ENCODE peak calls at places on chromosome 21, in ten cellular contexts. One of them, this sample, is unnamed. For H3K4me1, the result is how much of the 10 kb centered on the place peaks cover.

GRCh38 chr21:31354604-31355443 is 10.8 kb upstream of the TIAM1 start:
- DNase-seq in stomach: peak
- DNase-seq in SK-N-SH: no peak
- DNase-seq in endothelial cell of umbilical vein: no peak
- DNase-seq in prostate gland: peak
- DNase-seq in GM23338: peak
- DNase-seq in suprapubic skin: no peak
- DNase-seq in K562: peak
- DNase-seq in HCT116: peak
- DNase-seq in esophagus muscularis mucosa: no peak
- DNase-seq in this sample: no peak

GRCh38 chr21:33383056-33383888 is 19.9 kb upstream of the IFNGR2 start:
- DNase-seq in SK-N-SH: no peak
- DNase-seq in stomach: peak
- DNase-seq in suprapubic skin: peak
- DNase-seq in esophagus muscularis mucosa: no peak
- DNase-seq in K562: peak
- DNase-seq in prostate gland: peak
- DNase-seq in endothelial cell of umbilical vein: peak
- DNase-seq in HCT116: peak
- DNase-seq in GM23338: peak
- DNase-seq in this sample: peak

GRCh38 chr21:40335689-40336088 is 468.5 kb downstream of the PCP4 start:
- DNase-seq in GM23338: peak
- DNase-seq in SK-N-SH: no peak
- DNase-seq in endothelial cell of umbilical vein: no peak
- DNase-seq in suprapubic skin: no peak
- DNase-seq in HCT116: no peak
- DNase-seq in K562: no peak
- DNase-seq in esophagus muscularis mucosa: no peak
- DNase-seq in stomach: no peak
- DNase-seq in prostate gland: no peak
- DNase-seq in this sample: no peak

GRCh38 chr21:16046625-16047340 is 317.0 kb downstream of the USP25 start:
- DNase-seq in HCT116: no peak
- DNase-seq in esophagus muscularis mucosa: no peak
- DNase-seq in endothelial cell of umbilical vein: no peak
- DNase-seq in stomach: no peak
- DNase-seq in prostate gland: no peak
- DNase-seq in SK-N-SH: no peak
- DNase-seq in GM23338: no peak
- DNase-seq in suprapubic skin: no peak
- DNase-seq in K562: no peak
- DNase-seq in this sample: no peak

GRCh38 chr21:16418211-16418610 is 688.4 kb downstream of the USP25 start:
- DNase-seq in K562: no peak
- DNase-seq in HCT116: no peak
- DNase-seq in esophagus muscularis mucosa: no peak
- DNase-seq in GM23338: no peak
- DNase-seq in stomach: no peak
- DNase-seq in SK-N-SH: no peak
- DNase-seq in endothelial cell of umbilical vein: peak
- DNase-seq in suprapubic skin: no peak
- DNase-seq in prostate gland: no peak
- DNase-seq in this sample: no peak

GRCh38 chr21:15732290-15732995 is 2.7 kb downstream of the USP25 start:
- DNase-seq in stomach: no peak
- DNase-seq in HCT116: no peak
- DNase-seq in suprapubic skin: no peak
- DNase-seq in esophagus muscularis mucosa: no peak
- DNase-seq in prostate gland: no peak
- DNase-seq in SK-N-SH: no peak
- DNase-seq in GM23338: no peak
- DNase-seq in endothelial cell of umbilical vein: peak
- DNase-seq in K562: peak
- DNase-seq in this sample: no peak

GRCh38 chr21:15848632-15849031 is 118.8 kb downstream of the USP25 start:
- DNase-seq in prostate gland: no peak
- DNase-seq in suprapubic skin: no peak
- DNase-seq in esophagus muscularis mucosa: no peak
- DNase-seq in K562: no peak
- DNase-seq in endothelial cell of umbilical vein: peak
- DNase-seq in HCT116: no peak
- DNase-seq in GM23338: no peak
- DNase-seq in SK-N-SH: no peak
- DNase-seq in stomach: no peak
- DNase-seq in this sample: no peak

GRCh38 chr21:31788581-31788980 is 56.7 kb upstream of the SCAF4 start:
- DNase-seq in endothelial cell of umbilical vein: no peak
- DNase-seq in stomach: no peak
- DNase-seq in prostate gland: no peak
- DNase-seq in GM23338: no peak
- DNase-seq in SK-N-SH: no peak
- DNase-seq in K562: no peak
- DNase-seq in suprapubic skin: no peak
- DNase-seq in esophagus muscularis mucosa: no peak
- DNase-seq in HCT116: no peak
- DNase-seq in this sample: no peak

GRCh38 chr21:40049031-40049958 is 182.1 kb downstream of the PCP4 start:
- DNase-seq in suprapubic skin: no peak
- DNase-seq in HCT116: no peak
- DNase-seq in stomach: no peak
- DNase-seq in prostate gland: no peak
- DNase-seq in K562: no peak
- DNase-seq in endothelial cell of umbilical vein: no peak
- DNase-seq in SK-N-SH: no peak
- DNase-seq in esophagus muscularis mucosa: peak
- DNase-seq in GM23338: no peak
- DNase-seq in this sample: peak

GRCh38 chr21:33403128-33403785 is at the start of gene IFNGR2:
- DNase-seq in stomach: peak
- DNase-seq in endothelial cell of umbilical vein: no peak
- DNase-seq in suprapubic skin: peak
- DNase-seq in esophagus muscularis mucosa: no peak
- DNase-seq in HCT116: no peak
- DNase-seq in GM23338: peak
- DNase-seq in SK-N-SH: peak
- DNase-seq in K562: peak
- DNase-seq in prostate gland: no peak
- DNase-seq in this sample: peak

GRCh38 chr21:32572574-32573420 is 12.5 kb downstream of the TCP10L start:
- DNase-seq in endothelial cell of umbilical vein: no peak
- DNase-seq in esophagus muscularis mucosa: no peak
- DNase-seq in GM23338: no peak
- DNase-seq in HCT116: no peak
- DNase-seq in prostate gland: peak
- DNase-seq in K562: peak
- DNase-seq in suprapubic skin: no peak
- DNase-seq in stomach: peak
- DNase-seq in SK-N-SH: no peak
- DNase-seq in this sample: no peak

GRCh38 chr21:30710499-30710898 is 8.1 kb downstream of the KRTAP21-3 start:
- DNase-seq in SK-N-SH: no peak
- DNase-seq in K562: no peak
- DNase-seq in HCT116: no peak
- DNase-seq in endothelial cell of umbilical vein: no peak
- DNase-seq in suprapubic skin: no peak
- DNase-seq in stomach: no peak
- DNase-seq in prostate gland: no peak
- DNase-seq in esophagus muscularis mucosa: no peak
- DNase-seq in GM23338: no peak
- DNase-seq in this sample: no peak

GRCh38 chr21:31117046-31117916 is 79.0 kb upstream of the KRTAP19-8 start:
- DNase-seq in endothelial cell of umbilical vein: no peak
- DNase-seq in stomach: no peak
- DNase-seq in HCT116: peak
- DNase-seq in SK-N-SH: no peak
- DNase-seq in esophagus muscularis mucosa: peak
- DNase-seq in K562: no peak
- DNase-seq in prostate gland: no peak
- DNase-seq in GM23338: no peak
- DNase-seq in suprapubic skin: no peak
- DNase-seq in this sample: no peak

GRCh38 chr21:34580181-34580700 is 34.7 kb downstream of the RCAN1 start:
- DNase-seq in SK-N-SH: no peak
- DNase-seq in prostate gland: no peak
- DNase-seq in GM23338: no peak
- DNase-seq in suprapubic skin: no peak
- DNase-seq in stomach: peak
- DNase-seq in esophagus muscularis mucosa: no peak
- DNase-seq in HCT116: no peak
- DNase-seq in K562: no peak
- DNase-seq in endothelial cell of umbilical vein: peak
- DNase-seq in this sample: no peak

GRCh38 chr21:46500224-46500861 is 41.7 kb downstream of the DIP2A start:
- DNase-seq in SK-N-SH: no peak
- DNase-seq in prostate gland: no peak
- DNase-seq in endothelial cell of umbilical vein: peak
- DNase-seq in GM23338: no peak
- DNase-seq in stomach: no peak
- DNase-seq in K562: peak
- DNase-seq in HCT116: no peak
- DNase-seq in esophagus muscularis mucosa: no peak
- DNase-seq in suprapubic skin: no peak
- DNase-seq in this sample: no peak
- H3K4me1 ChIP-seq in SK-N-SH: under half
- H3K4me1 ChIP-seq in prostate gland: under half
- H3K4me1 ChIP-seq in endothelial cell of umbilical vein: under half
- H3K4me1 ChIP-seq in GM23338: under half
- H3K4me1 ChIP-seq in stomach: under half
- H3K4me1 ChIP-seq in K562: under half
- H3K4me1 ChIP-seq in HCT116: under half
- H3K4me1 ChIP-seq in esophagus muscularis mucosa: under half
- H3K4me1 ChIP-seq in suprapubic skin: under half
- H3K4me1 ChIP-seq in this sample: under half

GRCh38 chr21:36155603-36156338 is 853 bp upstream of the DOP1B start:
- DNase-seq in HCT116: no peak
- DNase-seq in K562: no peak
- DNase-seq in esophagus muscularis mucosa: no peak
- DNase-seq in prostate gland: peak
- DNase-seq in stomach: peak
- DNase-seq in endothelial cell of umbilical vein: no peak
- DNase-seq in GM23338: peak
- DNase-seq in SK-N-SH: no peak
- DNase-seq in suprapubic skin: no peak
- DNase-seq in this sample: peak
- TF ChIP-seq POLR2AphosphoS5 in HCT116: peak
- TF ChIP-seq POLR2AphosphoS5 in K562: no peak
- TF ChIP-seq POLR2AphosphoS5 in esophagus muscularis mucosa: peak
- TF ChIP-seq POLR2AphosphoS5 in prostate gland: peak
- TF ChIP-seq POLR2AphosphoS5 in stomach: peak
- TF ChIP-seq POLR2AphosphoS5 in endothelial cell of umbilical vein: peak
- TF ChIP-seq POLR2AphosphoS5 in GM23338: peak
- TF ChIP-seq POLR2AphosphoS5 in SK-N-SH: peak
- TF ChIP-seq POLR2AphosphoS5 in suprapubic skin: peak
- TF ChIP-seq POLR2AphosphoS5 in this sample: peak

GRCh38 chr21:43369124-43369523 is 57.8 kb downstream of the SIK1 start:
- DNase-seq in esophagus muscularis mucosa: no peak
- DNase-seq in prostate gland: no peak
- DNase-seq in K562: no peak
- DNase-seq in SK-N-SH: peak
- DNase-seq in endothelial cell of umbilical vein: no peak
- DNase-seq in suprapubic skin: no peak
- DNase-seq in GM23338: no peak
- DNase-seq in stomach: no peak
- DNase-seq in HCT116: no peak
- DNase-seq in this sample: no peak
- H3K4me1 ChIP-seq in esophagus muscularis mucosa: under half
- H3K4me1 ChIP-seq in prostate gland: under half
- H3K4me1 ChIP-seq in K562: under half
- H3K4me1 ChIP-seq in SK-N-SH: half or more
- H3K4me1 ChIP-seq in endothelial cell of umbilical vein: under half
- H3K4me1 ChIP-seq in suprapubic skin: half or more
- H3K4me1 ChIP-seq in GM23338: under half
- H3K4me1 ChIP-seq in stomach: under half
- H3K4me1 ChIP-seq in HCT116: under half
- H3K4me1 ChIP-seq in this sample: under half

GRCh38 chr21:44299085-44299457 is 782 bp upstream of the PFKL start:
- DNase-seq in GM23338: no peak
- DNase-seq in K562: no peak
- DNase-seq in suprapubic skin: no peak
- DNase-seq in prostate gland: no peak
- DNase-seq in esophagus muscularis mucosa: no peak
- DNase-seq in endothelial cell of umbilical vein: peak
- DNase-seq in HCT116: no peak
- DNase-seq in stomach: no peak
- DNase-seq in SK-N-SH: no peak
- DNase-seq in this sample: no peak

GRCh38 chr21:44296103-44296519 is 3.7 kb upstream of the PFKL start:
- DNase-seq in esophagus muscularis mucosa: no peak
- DNase-seq in endothelial cell of umbilical vein: no peak
- DNase-seq in GM23338: no peak
- DNase-seq in SK-N-SH: no peak
- DNase-seq in HCT116: no peak
- DNase-seq in suprapubic skin: no peak
- DNase-seq in stomach: no peak
- DNase-seq in K562: no peak
- DNase-seq in prostate gland: no peak
- DNase-seq in this sample: no peak

GRCh38 chr21:44298301-44298700 is 1.6 kb upstream of the PFKL start:
- DNase-seq in HCT116: no peak
- DNase-seq in stomach: no peak
- DNase-seq in esophagus muscularis mucosa: no peak
- DNase-seq in GM23338: no peak
- DNase-seq in endothelial cell of umbilical vein: no peak
- DNase-seq in SK-N-SH: no peak
- DNase-seq in suprapubic skin: no peak
- DNase-seq in K562: peak
- DNase-seq in prostate gland: no peak
- DNase-seq in this sample: no peak

GRCh38 chr21:44296916-44297315 is 2.9 kb upstream of the PFKL start:
- DNase-seq in esophagus muscularis mucosa: no peak
- DNase-seq in stomach: no peak
- DNase-seq in suprapubic skin: no peak
- DNase-seq in prostate gland: no peak
- DNase-seq in GM23338: no peak
- DNase-seq in SK-N-SH: no peak
- DNase-seq in K562: no peak
- DNase-seq in HCT116: no peak
- DNase-seq in endothelial cell of umbilical vein: no peak
- DNase-seq in this sample: no peak

DNA sequence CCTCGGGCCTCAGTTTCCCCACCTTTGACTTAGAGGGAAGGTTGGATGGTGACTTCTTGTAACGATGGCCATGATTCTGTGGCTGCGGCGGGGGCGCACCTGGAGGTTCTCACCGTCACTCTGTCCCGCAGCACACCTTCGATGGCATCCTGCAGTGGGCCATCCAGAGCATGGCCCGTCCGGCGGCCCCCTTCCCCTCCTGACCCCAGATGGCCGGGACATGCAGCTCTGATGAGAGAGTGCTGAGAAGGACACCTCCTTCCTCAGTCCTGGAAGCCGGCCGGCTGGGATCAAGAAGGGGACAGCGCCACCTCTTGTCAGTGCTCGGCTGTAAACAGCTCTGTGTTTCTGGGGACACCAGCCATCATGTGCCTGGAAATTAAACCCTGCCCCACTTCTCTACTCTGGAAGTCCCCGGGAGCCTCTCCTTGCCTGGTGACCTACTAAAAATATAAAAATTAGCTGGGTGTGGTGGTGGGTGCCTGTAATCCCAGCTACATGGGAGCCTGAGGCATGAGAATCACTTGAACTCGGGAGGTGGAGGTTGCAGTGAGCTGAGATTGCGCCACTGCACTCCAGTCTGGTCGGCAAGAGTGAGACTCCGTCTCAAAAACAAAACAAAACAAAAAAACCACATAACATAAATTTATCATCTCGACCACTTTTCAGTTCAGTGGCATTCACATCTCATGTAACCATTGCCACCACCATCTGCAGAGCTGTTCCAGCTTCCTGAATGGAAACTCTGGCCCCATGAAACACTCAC is 2.1 kb upstream of the PFKL start:
- DNase-seq in endothelial cell of umbilical vein: peak
- DNase-seq in suprapubic skin: peak
- DNase-seq in K562: peak
- DNase-seq in prostate gland: peak
- DNase-seq in esophagus muscularis mucosa: peak
- DNase-seq in stomach: peak
- DNase-seq in SK-N-SH: peak
- DNase-seq in GM23338: peak
- DNase-seq in HCT116: peak
- DNase-seq in this sample: peak
- TF ChIP-seq POLR2AphosphoS5 in endothelial cell of umbilical vein: no peak
- TF ChIP-seq POLR2AphosphoS5 in suprapubic skin: no peak
- TF ChIP-seq POLR2AphosphoS5 in K562: no peak
- TF ChIP-seq POLR2AphosphoS5 in prostate gland: peak
- TF ChIP-seq POLR2AphosphoS5 in esophagus muscularis mucosa: peak
- TF ChIP-seq POLR2AphosphoS5 in stomach: no peak
- TF ChIP-seq POLR2AphosphoS5 in SK-N-SH: no peak
- TF ChIP-seq POLR2AphosphoS5 in GM23338: no peak
- TF ChIP-seq POLR2AphosphoS5 in HCT116: no peak
- TF ChIP-seq POLR2AphosphoS5 in this sample: no peak